ENCODE peak calls at places on chromosomes 2 and 18, in five cellular contexts. W, Q, N, X and T are unnamed samples. For H3K9me3, the result is how much of the 10 kb centered on the place peaks cover.

GRCh38 chr2:64675860-64676259 is 22.1 kb upstream of the SERTAD2 start:
- DNase-seq in W (no peak), Q (no peak), N (no peak), X (no peak), T (no peak)

GRCh38 chr2:46179037-46179621 is 118.1 kb upstream of the EPAS1 start:
- DNase-seq in W (no peak), Q (peak), N (peak), X (no peak), T (peak)

GRCh38 chr2:6930913-6931312 is 13.7 kb downstream of the RNF144A start:
- DNase-seq in W (peak), Q (peak), N (no peak), X (peak), T (no peak)

GRCh38 chr2:205022751-205023150 is 477.5 kb downstream of the PARD3B start:
- DNase-seq in W (no peak), Q (no peak), N (no peak), X (no peak), T (no peak)

GRCh38 chr18:22486667-22487066 is 69.0 kb upstream of the CTAGE1 start:
- DNase-seq in W (no peak), Q (no peak), N (no peak), X (no peak), T (no peak)

GRCh38 chr18:35171315-35171987 is 69.4 kb upstream of the ZNF397 start:
- DNase-seq in W (no peak), Q (no peak), N (no peak), X (no peak), T (no peak)

GRCh38 chr2:150332378-150332777 is 155.1 kb downstream of the RND3 start:
- DNase-seq in W (peak), Q (no peak), N (no peak), X (no peak), T (no peak)

GRCh38 chr2:133346654-133347053 is 221.6 kb downstream of the NCKAP5 start:
- DNase-seq in W (no peak), Q (no peak), N (no peak), X (no peak), T (no peak)

GRCh38 chr2:73297151-73297559 is 3.8 kb upstream of the EGR4 start:
- DNase-seq in W (no peak), Q (no peak), N (no peak), X (no peak), T (no peak)

GRCh38 chr18:74139888-74140287 is 7.7 kb downstream of the FBXO15 start:
- DNase-seq in W (no peak), Q (no peak), N (no peak), X (no peak), T (no peak)

GRCh38 chr18:8763611-8764010 is 58.3 kb downstream of the MTCL1 start:
- DNase-seq in W (no peak), Q (no peak), N (no peak), X (no peak), T (no peak)

GRCh38 chr2:238513346-238513745 is 86.6 kb downstream of the ASB1 start:
- DNase-seq in W (peak), Q (peak), N (peak), X (no peak), T (no peak)

GRCh38 chr18:41144444-41144843 is 810.6 kb upstream of the PIK3C3 start:
- DNase-seq in W (no peak), Q (no peak), N (no peak), X (no peak), T (no peak)

GRCh38 chr2:68994864-68995263 is 18.1 kb upstream of the ANTXR1 start:
- DNase-seq in W (no peak), Q (no peak), N (no peak), X (no peak), T (no peak)

GRCh38 chr18:9335255-9336045 is 877 bp downstream of the TWSG1 start:
- DNase-seq in W (no peak), Q (no peak), N (no peak), X (no peak), T (no peak)

GRCh38 chr2:5693288-5694015 is 1.3 kb downstream of the SOX11 start:
- DNase-seq in W (no peak), Q (no peak), N (no peak), X (peak), T (no peak)

GRCh38 chr2:40199758-40200157 is 252.1 kb downstream of the SLC8A1 start:
- DNase-seq in W (no peak), Q (no peak), N (no peak), X (no peak), T (no peak)

GRCh38 chr2:102668171-102668570 is 48.8 kb downstream of the SLC9A2 start:
- DNase-seq in W (no peak), Q (no peak), N (no peak), X (no peak), T (no peak)

GRCh38 chr2:240935101-240935876 is 29.2 kb downstream of the CROCC2 start:
- DNase-seq in W (no peak), Q (peak), N (no peak), X (no peak), T (peak)

GRCh38 chr2:213251618-213252017 is 32.6 kb upstream of the SPAG16 start:
- DNase-seq in W (no peak), Q (no peak), N (no peak), X (no peak), T (peak)

DNA sequence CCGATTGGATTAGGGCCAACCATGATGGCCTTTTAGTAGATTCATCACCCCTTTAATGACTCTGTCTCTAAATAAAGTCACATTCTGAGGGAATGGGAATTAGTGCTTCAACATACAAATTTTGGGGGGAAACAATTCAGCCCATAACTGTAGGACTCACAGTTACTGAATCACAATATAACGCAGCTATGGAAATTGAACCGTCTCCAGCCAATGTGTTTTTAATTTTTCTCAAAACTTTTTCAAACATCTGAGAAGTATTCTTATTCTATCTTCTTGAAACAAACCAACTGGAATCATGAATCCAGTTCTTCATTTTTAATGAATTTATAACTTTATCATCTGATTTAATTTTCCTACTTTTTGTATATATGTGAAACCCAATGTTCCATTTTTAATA is 373.1 kb upstream of the SYT4 start:
- DNase-seq in W (no peak), Q (no peak), N (no peak), X (no peak), T (no peak)
- H3K9me3 ChIP-seq in W (under half), Q (under half), N (under half), X (under half), T (under half)

GRCh38 chr2:134420920-134421319 is 167.0 kb downstream of the MGAT5 start:
- DNase-seq in W (no peak), Q (no peak), N (no peak), X (no peak), T (no peak)
- TF ChIP-seq POLR2A in W (no peak), Q (no peak), N (no peak), X (no peak), T (no peak)

DNA sequence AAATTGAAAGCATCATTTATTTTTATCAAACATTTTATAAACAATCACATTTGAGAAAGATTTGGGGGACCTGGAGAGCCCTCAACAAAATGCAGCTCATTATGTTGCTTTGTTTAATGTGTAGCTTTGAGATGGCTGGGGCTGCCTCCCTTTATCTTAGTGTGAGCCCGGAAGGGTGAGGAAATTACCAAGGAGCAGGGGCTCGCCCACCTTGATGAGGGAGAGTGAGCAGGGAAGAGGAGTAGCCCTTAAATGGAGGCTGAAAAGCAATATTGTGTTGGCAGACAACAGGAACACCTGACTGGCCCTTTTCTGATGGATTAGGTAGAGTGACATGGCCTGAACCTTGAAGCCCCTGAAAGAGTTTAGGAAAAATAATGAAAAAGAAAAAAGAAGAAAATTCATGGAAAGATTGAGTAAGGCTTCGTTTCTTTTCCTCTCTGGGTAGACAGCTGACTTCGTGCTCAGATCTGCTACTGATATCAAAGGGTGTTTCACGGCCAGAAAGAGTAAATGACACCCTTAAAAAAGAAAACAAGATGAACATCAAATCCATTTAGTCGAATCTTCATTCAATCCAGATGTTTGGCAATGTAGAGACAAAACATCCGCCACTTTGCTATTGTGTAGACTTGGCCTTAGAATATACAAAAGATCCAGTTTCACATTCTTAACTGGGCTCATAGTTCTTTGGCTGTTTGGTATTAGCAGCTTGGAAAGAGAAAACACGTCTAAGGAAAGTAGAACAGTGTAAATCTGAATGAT is 206.5 kb upstream of the TCF4 start:
- DNase-seq in W (no peak), Q (no peak), N (no peak), X (peak), T (no peak)
- H3K9me3 ChIP-seq in W (under half), Q (under half), N (under half), X (under half), T (under half)

GRCh38 chr18:5894215-5894612 is 1.1 kb downstream of the TMEM200C start:
- DNase-seq in W (no peak), Q (no peak), N (no peak), X (no peak), T (no peak)

GRCh38 chr18:5892772-5893431 is 2.4 kb downstream of the TMEM200C start:
- DNase-seq in W (no peak), Q (no peak), N (no peak), X (no peak), T (no peak)

GRCh38 chr18:5894613-5895299 is 566 bp downstream of the TMEM200C start:
- DNase-seq in W (no peak), Q (peak), N (no peak), X (no peak), T (peak)

GRCh38 chr18:5895300-5895885 is at the start of gene TMEM200C:
- DNase-seq in W (no peak), Q (peak), N (peak), X (no peak), T (peak)

GRCh38 chr18:5895886-5896740 is 791 bp upstream of the TMEM200C start:
- DNase-seq in W (no peak), Q (peak), N (peak), X (no peak), T (peak)
- TF ChIP-seq POLR2A in W (no peak), Q (peak), N (no peak), X (no peak), T (no peak)

GRCh38 chr2:52745144-52745543 is 1022.5 kb upstream of the CHAC2 start:
- DNase-seq in W (no peak), Q (no peak), N (no peak), X (no peak), T (no peak)
- H3K9me3 ChIP-seq in W (under half), Q (under half), N (under half), X (under half), T (under half)

GRCh38 chr18:45775726-45776125 is 49.7 kb upstream of the SIGLEC15 start:
- DNase-seq in W (no peak), Q (no peak), N (no peak), X (no peak), T (no peak)

GRCh38 chr18:45774065-45774521 is 50.1 kb downstream of the SLC14A1 start:
- DNase-seq in W (peak), Q (no peak), N (no peak), X (no peak), T (no peak)

GRCh38 chr18:45777393-45777792 is 48.1 kb upstream of the SIGLEC15 start:
- DNase-seq in W (no peak), Q (no peak), N (no peak), X (no peak), T (no peak)

GRCh38 chr18:45772081-45772480 is 48.1 kb downstream of the SLC14A1 start:
- DNase-seq in W (no peak), Q (no peak), N (no peak), X (no peak), T (no peak)

DNA sequence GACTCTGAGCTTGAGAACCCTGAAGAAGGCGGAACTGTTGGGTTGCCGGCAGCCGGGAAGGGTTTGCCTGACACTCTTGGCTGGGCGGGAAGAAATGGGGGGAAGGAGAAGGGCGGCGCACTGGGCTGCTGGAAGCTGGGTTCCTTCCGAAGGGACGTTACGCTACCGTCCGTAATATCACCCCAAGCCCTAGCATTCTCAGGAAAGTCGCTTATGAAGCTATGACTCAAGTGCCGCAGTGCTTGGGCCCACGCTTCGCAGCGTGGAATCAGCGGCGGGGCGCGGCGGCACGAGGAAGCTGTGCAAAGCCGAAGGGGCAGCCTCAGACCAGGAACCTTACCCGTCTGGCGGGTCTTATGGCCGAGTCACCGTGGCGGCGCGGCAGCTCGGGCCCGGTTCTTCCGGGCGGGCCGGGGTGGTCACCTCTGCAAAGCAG is 50.2 kb upstream of the SIGLEC15 start:
- DNase-seq in W (no peak), Q (peak), N (peak), X (peak), T (peak)
- TF ChIP-seq POLR2A in W (no peak), Q (no peak), N (peak), X (no peak), T (no peak)